ENCODE peak calls at places on chromosomes 3 and 15, in ten cellular contexts. One of them, this sample, is unnamed.

GRCh38 chr15:28191832-28192231 is 92.7 kb upstream of the OCA2 start:
- DNase-seq in amygdala: peak; percentile 26
- DNase-seq in hepatic stellate cell: peak; percentile 90
- DNase-seq in effector CD4-positive, alpha-beta T cell: no peak
- DNase-seq in brain microvascular endothelial cell: peak; percentile 66
- DNase-seq in EL: peak; percentile 3
- DNase-seq in sigmoid colon: peak; percentile 75
- DNase-seq in CD4-positive, alpha-beta T cell: no peak
- DNase-seq in AG08396: peak; percentile 89
- DNase-seq in stimulated activated CD4-positive, alpha-beta T cell treated with anti-CD3 and anti-CD28 coated beads, Interleukin-2, amount 100 ng/mL, for 48 hours: no peak
- DNase-seq in this sample: peak; percentile 88

GRCh38 chr15:60563539-60564404 is 84.8 kb upstream of the ICE2 start:
- DNase-seq in EL: no peak
- DNase-seq in CD4-positive, alpha-beta T cell: no peak
- DNase-seq in sigmoid colon: no peak
- DNase-seq in amygdala: no peak
- DNase-seq in AG08396: no peak
- DNase-seq in effector CD4-positive, alpha-beta T cell: peak; percentile 38
- DNase-seq in hepatic stellate cell: no peak
- DNase-seq in brain microvascular endothelial cell: no peak
- DNase-seq in stimulated activated CD4-positive, alpha-beta T cell treated with anti-CD3 and anti-CD28 coated beads, Interleukin-2, amount 100 ng/mL, for 48 hours: no peak
- DNase-seq in this sample: no peak

GRCh38 chr3:59486468-59486964 is 436.7 kb upstream of the CFAP20DC start:
- DNase-seq in brain microvascular endothelial cell: no peak
- DNase-seq in CD4-positive, alpha-beta T cell: no peak
- DNase-seq in stimulated activated CD4-positive, alpha-beta T cell treated with anti-CD3 and anti-CD28 coated beads, Interleukin-2, amount 100 ng/mL, for 48 hours: no peak
- DNase-seq in amygdala: no peak
- DNase-seq in EL: no peak
- DNase-seq in sigmoid colon: no peak
- DNase-seq in effector CD4-positive, alpha-beta T cell: no peak
- DNase-seq in AG08396: no peak
- DNase-seq in hepatic stellate cell: no peak
- DNase-seq in this sample: no peak

GRCh38 chr3:141386611-141387110 is 18.4 kb downstream of the ZBTB38 start:
- DNase-seq in brain microvascular endothelial cell: no peak
- DNase-seq in hepatic stellate cell: no peak
- DNase-seq in EL: no peak
- DNase-seq in effector CD4-positive, alpha-beta T cell: no peak
- DNase-seq in stimulated activated CD4-positive, alpha-beta T cell treated with anti-CD3 and anti-CD28 coated beads, Interleukin-2, amount 100 ng/mL, for 48 hours: no peak
- DNase-seq in AG08396: no peak
- DNase-seq in amygdala: peak; percentile 24
- DNase-seq in sigmoid colon: no peak
- DNase-seq in CD4-positive, alpha-beta T cell: no peak
- DNase-seq in this sample: no peak

GRCh38 chr3:69675773-69676660 is 63.2 kb upstream of the MITF start:
- DNase-seq in AG08396: no peak
- DNase-seq in CD4-positive, alpha-beta T cell: no peak
- DNase-seq in effector CD4-positive, alpha-beta T cell: no peak
- DNase-seq in hepatic stellate cell: no peak
- DNase-seq in stimulated activated CD4-positive, alpha-beta T cell treated with anti-CD3 and anti-CD28 coated beads, Interleukin-2, amount 100 ng/mL, for 48 hours: no peak
- DNase-seq in brain microvascular endothelial cell: no peak
- DNase-seq in EL: no peak
- DNase-seq in amygdala: no peak
- DNase-seq in sigmoid colon: no peak
- DNase-seq in this sample: no peak

GRCh38 chr3:127779747-127780146 is 42.6 kb downstream of the MGLL start:
- DNase-seq in hepatic stellate cell: no peak
- DNase-seq in amygdala: no peak
- DNase-seq in stimulated activated CD4-positive, alpha-beta T cell treated with anti-CD3 and anti-CD28 coated beads, Interleukin-2, amount 100 ng/mL, for 48 hours: no peak
- DNase-seq in AG08396: no peak
- DNase-seq in brain microvascular endothelial cell: no peak
- DNase-seq in sigmoid colon: no peak
- DNase-seq in effector CD4-positive, alpha-beta T cell: no peak
- DNase-seq in EL: peak; percentile 53
- DNase-seq in CD4-positive, alpha-beta T cell: no peak
- DNase-seq in this sample: no peak

GRCh38 chr3:37290551-37290950 is 116.2 kb upstream of the LRRFIP2 start:
- DNase-seq in CD4-positive, alpha-beta T cell: no peak
- DNase-seq in hepatic stellate cell: peak; percentile 43
- DNase-seq in sigmoid colon: no peak
- DNase-seq in AG08396: peak; percentile 35
- DNase-seq in EL: peak; percentile 71
- DNase-seq in effector CD4-positive, alpha-beta T cell: no peak
- DNase-seq in brain microvascular endothelial cell: no peak
- DNase-seq in amygdala: no peak
- DNase-seq in stimulated activated CD4-positive, alpha-beta T cell treated with anti-CD3 and anti-CD28 coated beads, Interleukin-2, amount 100 ng/mL, for 48 hours: no peak
- DNase-seq in this sample: no peak

GRCh38 chr3:12663311-12663935 is 494 bp downstream of the RAF1 start:
- DNase-seq in sigmoid colon: peak; percentile 76
- DNase-seq in CD4-positive, alpha-beta T cell: no peak
- DNase-seq in EL: peak; percentile 55
- DNase-seq in brain microvascular endothelial cell: no peak
- DNase-seq in stimulated activated CD4-positive, alpha-beta T cell treated with anti-CD3 and anti-CD28 coated beads, Interleukin-2, amount 100 ng/mL, for 48 hours: peak; percentile 25
- DNase-seq in amygdala: peak; percentile 85
- DNase-seq in hepatic stellate cell: peak; percentile 38
- DNase-seq in AG08396: peak; percentile 45
- DNase-seq in effector CD4-positive, alpha-beta T cell: peak; percentile 4
- DNase-seq in this sample: peak; percentile 21

GRCh38 chr15:30992465-30992864 is 1.0 kb upstream of the MTMR10 start:
- DNase-seq in EL: no peak
- DNase-seq in hepatic stellate cell: no peak
- DNase-seq in amygdala: no peak
- DNase-seq in CD4-positive, alpha-beta T cell: no peak
- DNase-seq in stimulated activated CD4-positive, alpha-beta T cell treated with anti-CD3 and anti-CD28 coated beads, Interleukin-2, amount 100 ng/mL, for 48 hours: no peak
- DNase-seq in sigmoid colon: no peak
- DNase-seq in brain microvascular endothelial cell: no peak
- DNase-seq in effector CD4-positive, alpha-beta T cell: no peak
- DNase-seq in AG08396: no peak
- DNase-seq in this sample: no peak

GRCh38 chr15:75153084-75153483 is 48.6 kb upstream of the C15orf39 start:
- DNase-seq in stimulated activated CD4-positive, alpha-beta T cell treated with anti-CD3 and anti-CD28 coated beads, Interleukin-2, amount 100 ng/mL, for 48 hours: no peak
- DNase-seq in AG08396: peak; percentile 52
- DNase-seq in EL: peak; percentile 28
- DNase-seq in hepatic stellate cell: peak; percentile 54
- DNase-seq in CD4-positive, alpha-beta T cell: no peak
- DNase-seq in effector CD4-positive, alpha-beta T cell: no peak
- DNase-seq in brain microvascular endothelial cell: peak; percentile 28
- DNase-seq in sigmoid colon: no peak
- DNase-seq in amygdala: peak; percentile 6
- DNase-seq in this sample: no peak

GRCh38 chr3:12175844-12176453 is 17.2 kb upstream of the TIMP4 start:
- DNase-seq in AG08396: peak; percentile 58
- DNase-seq in effector CD4-positive, alpha-beta T cell: no peak
- DNase-seq in stimulated activated CD4-positive, alpha-beta T cell treated with anti-CD3 and anti-CD28 coated beads, Interleukin-2, amount 100 ng/mL, for 48 hours: no peak
- DNase-seq in brain microvascular endothelial cell: peak; percentile 38
- DNase-seq in amygdala: peak; percentile 17
- DNase-seq in sigmoid colon: peak; percentile 78
- DNase-seq in CD4-positive, alpha-beta T cell: no peak
- DNase-seq in hepatic stellate cell: peak; percentile 43
- DNase-seq in EL: peak; percentile 51
- DNase-seq in this sample: peak; percentile 61

GRCh38 chr15:87345955-87346354 is 910.6 kb downstream of the NTRK3 start:
- DNase-seq in AG08396: no peak
- DNase-seq in brain microvascular endothelial cell: no peak
- DNase-seq in EL: no peak
- DNase-seq in stimulated activated CD4-positive, alpha-beta T cell treated with anti-CD3 and anti-CD28 coated beads, Interleukin-2, amount 100 ng/mL, for 48 hours: no peak
- DNase-seq in CD4-positive, alpha-beta T cell: no peak
- DNase-seq in hepatic stellate cell: no peak
- DNase-seq in sigmoid colon: no peak
- DNase-seq in effector CD4-positive, alpha-beta T cell: no peak
- DNase-seq in amygdala: no peak
- DNase-seq in this sample: no peak

GRCh38 chr3:178558637-178559036 is 22.4 kb downstream of the KCNMB2 start:
- DNase-seq in EL: no peak
- DNase-seq in sigmoid colon: no peak
- DNase-seq in effector CD4-positive, alpha-beta T cell: no peak
- DNase-seq in CD4-positive, alpha-beta T cell: no peak
- DNase-seq in brain microvascular endothelial cell: no peak
- DNase-seq in amygdala: no peak
- DNase-seq in stimulated activated CD4-positive, alpha-beta T cell treated with anti-CD3 and anti-CD28 coated beads, Interleukin-2, amount 100 ng/mL, for 48 hours: no peak
- DNase-seq in hepatic stellate cell: no peak
- DNase-seq in AG08396: no peak
- DNase-seq in this sample: peak; percentile 42

GRCh38 chr3:126277629-126278378 is 79.4 kb downstream of the KLF15 start:
- DNase-seq in brain microvascular endothelial cell: no peak
- DNase-seq in AG08396: no peak
- DNase-seq in amygdala: no peak
- DNase-seq in stimulated activated CD4-positive, alpha-beta T cell treated with anti-CD3 and anti-CD28 coated beads, Interleukin-2, amount 100 ng/mL, for 48 hours: no peak
- DNase-seq in CD4-positive, alpha-beta T cell: no peak
- DNase-seq in effector CD4-positive, alpha-beta T cell: no peak
- DNase-seq in hepatic stellate cell: no peak
- DNase-seq in EL: no peak
- DNase-seq in sigmoid colon: no peak
- DNase-seq in this sample: no peak

GRCh38 chr3:71370467-71370866 is 213.1 kb downstream of the FOXP1 start:
- DNase-seq in effector CD4-positive, alpha-beta T cell: no peak
- DNase-seq in amygdala: no peak
- DNase-seq in AG08396: no peak
- DNase-seq in CD4-positive, alpha-beta T cell: no peak
- DNase-seq in hepatic stellate cell: no peak
- DNase-seq in brain microvascular endothelial cell: no peak
- DNase-seq in stimulated activated CD4-positive, alpha-beta T cell treated with anti-CD3 and anti-CD28 coated beads, Interleukin-2, amount 100 ng/mL, for 48 hours: no peak
- DNase-seq in sigmoid colon: no peak
- DNase-seq in EL: no peak
- DNase-seq in this sample: no peak

GRCh38 chr3:185029071-185029470 is 123.8 kb downstream of the C3orf70 start:
- DNase-seq in hepatic stellate cell: no peak
- DNase-seq in brain microvascular endothelial cell: no peak
- DNase-seq in amygdala: no peak
- DNase-seq in stimulated activated CD4-positive, alpha-beta T cell treated with anti-CD3 and anti-CD28 coated beads, Interleukin-2, amount 100 ng/mL, for 48 hours: no peak
- DNase-seq in CD4-positive, alpha-beta T cell: no peak
- DNase-seq in effector CD4-positive, alpha-beta T cell: no peak
- DNase-seq in AG08396: no peak
- DNase-seq in EL: no peak
- DNase-seq in sigmoid colon: no peak
- DNase-seq in this sample: no peak

This sample was measured in kidney glomerular epithelial cell.